ENCODE peak calls at places on chromosome 14, in seven cellular contexts. C, H, Z, X, P, E and O are unnamed samples.

GRCh38 chr14:93061380-93062012 is 54.2 kb downstream of the ITPK1 start:
- DNase-seq in P (no peak), X (no peak), Z (no peak), H (no peak), C (no peak), E (no peak), O (no peak)

GRCh38 chr14:83483063-83483462 is 1949.4 kb upstream of the SEL1L start:
- DNase-seq in X (no peak), H (no peak), E (peak), Z (no peak), C (no peak), P (no peak), O (no peak)

GRCh38 chr14:72638021-72638420 is 255.9 kb downstream of the DPF3 start:
- DNase-seq in C (no peak), E (peak), P (peak), Z (no peak), H (no peak), X (no peak), O (no peak)

GRCh38 chr14:92500491-92500941 is 13.1 kb upstream of the RIN3 start:
- DNase-seq in C (no peak), E (no peak), H (peak), Z (peak), X (no peak), P (no peak), O (no peak)

GRCh38 chr14:25833341-25834121 is 764.3 kb downstream of the NOVA1 start:
- DNase-seq in Z (peak), X (no peak), E (no peak), H (peak), C (peak), P (no peak), O (no peak)

GRCh38 chr14:34363733-34364134 is 98.3 kb downstream of the SPTSSA start:
- DNase-seq in C (no peak), E (no peak), X (no peak), P (peak), H (no peak), Z (no peak), O (no peak)

GRCh38 chr14:25007832-25008231 is 42.1 kb downstream of the STXBP6 start:
- DNase-seq in H (peak), C (peak), Z (no peak), X (no peak), P (peak), E (no peak), O (no peak)

GRCh38 chr14:55077155-55077554 is 25.7 kb downstream of the MAPK1IP1L start:
- DNase-seq in X (no peak), H (peak), C (no peak), Z (no peak), E (no peak), P (no peak), O (no peak)

GRCh38 chr14:34874386-34875030 is 652 bp downstream of the BAZ1A start:
- DNase-seq in Z (peak), C (peak), H (peak), X (peak), P (peak), E (peak), O (peak)

GRCh38 chr14:61477845-61478438 is 156.6 kb downstream of the PRKCH start:
- DNase-seq in P (peak), C (peak), X (no peak), Z (no peak), H (peak), E (peak), O (no peak)

GRCh38 chr14:24673059-24673458 is 39.1 kb upstream of the GZMB start:
- DNase-seq in E (no peak), P (no peak), Z (no peak), C (no peak), H (no peak), X (no peak), O (peak)

GRCh38 chr14:68361231-68361630 is 431.6 kb downstream of the ZFP36L1 start:
- DNase-seq in E (peak), X (no peak), C (no peak), P (no peak), H (no peak), Z (no peak), O (no peak)

GRCh38 chr14:33564774-33565630 is 385.9 kb downstream of the EGLN3 start:
- DNase-seq in X (no peak), H (no peak), C (no peak), E (peak), Z (no peak), P (no peak), O (no peak)

GRCh38 chr14:104389326-104390220 is 190.0 kb upstream of the C14orf180 start:
- DNase-seq in E (no peak), P (no peak), H (peak), X (peak), Z (no peak), C (no peak), O (no peak)

GRCh38 chr14:77123381-77124344 is 17.9 kb downstream of the ZDHHC22 start:
- DNase-seq in X (no peak), C (peak), H (peak), Z (no peak), P (peak), E (no peak), O (no peak)

GRCh38 chr14:75141062-75141461 is 14.2 kb upstream of the NEK9 start:
- DNase-seq in E (no peak), P (no peak), C (no peak), H (no peak), Z (no peak), X (no peak), O (no peak)
- H3K27ac ChIP-seq in E (no peak), P (no peak), C (no peak), H (no peak), Z (no peak), X (no peak), O (no peak)

GRCh38 chr14:21001218-21001617 is 2.1 kb downstream of the SLC39A2 start:
- DNase-seq in H (no peak), P (no peak), X (no peak), C (no peak), Z (no peak), E (no peak), O (no peak)

GRCh38 chr14:20996521-20996920 is 2.6 kb upstream of the SLC39A2 start:
- DNase-seq in H (no peak), X (no peak), C (no peak), Z (no peak), P (no peak), E (no peak), O (no peak)

GRCh38 chr14:20998139-20998538 is 954 bp upstream of the SLC39A2 start:
- DNase-seq in P (no peak), E (no peak), Z (no peak), H (no peak), C (no peak), X (no peak), O (no peak)

GRCh38 chr14:20997564-20997963 is 1.5 kb upstream of the SLC39A2 start:
- DNase-seq in P (no peak), X (no peak), Z (no peak), E (no peak), C (no peak), H (no peak), O (no peak)

GRCh38 chr14:20998674-20999366 is at the start of gene SLC39A2:
- DNase-seq in E (peak), P (peak), H (peak), C (no peak), X (no peak), Z (peak), O (no peak)
- H3K27ac ChIP-seq in E (no peak), P (no peak), H (peak), C (no peak), X (no peak), Z (no peak), O (no peak)

DNA sequence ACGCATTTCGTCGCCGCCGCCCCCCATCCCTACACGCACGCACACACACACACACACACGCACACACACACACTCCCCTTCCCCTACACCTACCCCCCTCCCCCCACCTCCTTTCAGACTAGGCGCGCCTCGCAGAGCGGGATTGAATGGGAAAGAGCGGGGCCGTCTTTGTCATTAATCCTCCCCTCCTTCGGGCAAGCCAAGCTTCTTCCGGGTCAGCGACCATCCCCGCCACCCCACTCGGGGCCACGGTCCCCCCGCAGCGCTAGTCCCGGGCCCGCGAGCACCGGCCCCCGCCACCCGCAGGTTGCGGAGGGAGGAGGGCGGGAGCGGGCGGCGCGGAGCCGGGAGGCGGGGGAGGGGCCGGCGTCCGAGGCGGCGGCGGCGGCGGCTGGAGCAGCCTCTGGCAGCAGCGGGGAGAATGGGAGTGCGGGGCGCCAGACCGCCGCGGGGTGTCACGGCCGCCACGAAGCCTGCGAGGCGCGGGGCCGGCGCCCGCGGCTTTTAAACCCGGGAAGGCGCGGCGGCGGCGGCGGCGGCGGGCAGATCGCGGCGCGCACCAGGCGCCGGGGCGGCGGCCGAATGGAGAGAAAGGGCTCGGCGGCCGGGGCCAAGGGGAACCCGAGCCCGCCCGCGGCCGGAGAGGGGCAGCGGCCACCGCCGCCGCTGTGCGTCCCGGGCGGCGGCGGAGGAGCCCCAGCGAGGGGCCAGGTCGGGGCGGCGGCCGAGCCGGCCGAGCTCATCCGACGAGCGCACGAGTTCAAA is at the start of gene TTC9:
- DNase-seq in H (no peak), Z (peak), X (no peak), C (peak), P (no peak), E (no peak), O (no peak)
- H3K27ac ChIP-seq in H (peak), Z (no peak), X (peak), C (no peak), P (no peak), E (no peak), O (no peak)

GRCh38 chr14:53534841-53535240 is 381.7 kb upstream of the DDHD1 start:
- DNase-seq in P (no peak), E (peak), H (no peak), C (no peak), Z (no peak), X (no peak), O (no peak)

GRCh38 chr14:53531730-53532129 is 378.6 kb upstream of the DDHD1 start:
- DNase-seq in H (no peak), E (no peak), P (no peak), C (no peak), X (no peak), Z (no peak), O (no peak)

GRCh38 chr14:53531151-53531550 is 378.0 kb upstream of the DDHD1 start:
- DNase-seq in E (no peak), X (no peak), Z (no peak), C (no peak), H (no peak), P (no peak), O (no peak)

GRCh38 chr14:53532871-53533270 is 379.7 kb upstream of the DDHD1 start:
- DNase-seq in H (no peak), C (no peak), E (no peak), X (no peak), Z (no peak), P (no peak), O (no peak)

GRCh38 chr14:53533384-53533975 is 380.4 kb upstream of the DDHD1 start:
- DNase-seq in E (no peak), C (no peak), H (no peak), Z (no peak), P (no peak), X (no peak), O (no peak)
- H3K27ac ChIP-seq in E (no peak), C (no peak), H (no peak), Z (no peak), P (no peak), X (no peak), O (no peak)

DNA sequence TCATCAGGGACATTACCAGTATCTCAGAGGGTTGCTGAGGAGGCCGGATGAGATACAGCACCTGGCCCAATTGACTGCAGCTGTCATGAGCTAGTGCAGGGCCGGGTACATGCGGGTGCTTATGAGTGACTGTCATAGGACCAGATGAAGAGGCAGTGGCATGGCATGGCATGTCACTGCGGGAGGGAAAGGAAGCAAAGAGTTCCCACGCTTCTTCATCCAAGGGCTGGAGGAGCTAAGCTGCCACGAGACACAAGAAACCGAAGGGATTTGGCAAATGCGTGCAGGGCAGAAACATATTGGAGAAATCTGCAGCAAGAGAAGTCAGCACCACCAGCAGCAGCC is 10.7 kb upstream of the GPX2 start:
- DNase-seq in P (no peak), E (no peak), H (no peak), X (no peak), C (no peak), Z (no peak), O (no peak)
- H3K27ac ChIP-seq in P (no peak), E (no peak), H (no peak), X (no peak), C (peak), Z (no peak), O (no peak)

GRCh38 chr14:101150010-101150409 is 246.5 kb upstream of the RTL1 start:
- DNase-seq in C (no peak), E (no peak), Z (no peak), H (no peak), X (no peak), P (no peak), O (no peak)

GRCh38 chr14:101151226-101151929 is 247.9 kb upstream of the RTL1 start:
- DNase-seq in P (no peak), H (no peak), E (no peak), C (no peak), X (no peak), Z (peak), O (no peak)

GRCh38 chr14:101151930-101152310 is 248.4 kb upstream of the RTL1 start:
- DNase-seq in Z (no peak), H (no peak), P (no peak), X (no peak), C (no peak), E (no peak), O (no peak)

GRCh38 chr14:101152855-101153254 is 249.3 kb upstream of the RTL1 start:
- DNase-seq in C (no peak), E (no peak), X (no peak), H (no peak), Z (no peak), P (no peak), O (no peak)

DNA sequence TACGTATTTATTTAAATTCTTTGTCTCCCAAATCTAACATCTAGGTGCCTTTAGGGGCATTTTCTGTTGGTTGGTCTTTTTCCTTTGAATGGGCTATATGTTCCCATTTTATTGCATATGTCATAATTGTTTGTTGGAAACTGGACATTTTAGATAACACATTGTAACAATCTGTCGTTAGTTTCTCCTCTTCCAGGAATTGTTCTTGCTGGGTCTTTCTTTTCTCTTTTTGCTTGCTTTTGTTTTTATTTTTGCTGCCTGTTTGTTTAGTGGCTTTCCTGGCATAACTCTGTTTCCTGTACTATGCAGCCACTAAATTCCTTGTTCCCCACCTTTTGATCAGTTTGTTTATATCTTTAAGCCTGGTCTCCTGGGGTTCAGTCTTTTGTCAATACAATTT is 244.3 kb upstream of the RTL1 start:
- DNase-seq in C (no peak), Z (no peak), X (no peak), H (no peak), E (no peak), P (no peak), O (no peak)
- H3K27ac ChIP-seq in C (no peak), Z (no peak), X (no peak), H (no peak), E (no peak), P (no peak), O (no peak)

DNA sequence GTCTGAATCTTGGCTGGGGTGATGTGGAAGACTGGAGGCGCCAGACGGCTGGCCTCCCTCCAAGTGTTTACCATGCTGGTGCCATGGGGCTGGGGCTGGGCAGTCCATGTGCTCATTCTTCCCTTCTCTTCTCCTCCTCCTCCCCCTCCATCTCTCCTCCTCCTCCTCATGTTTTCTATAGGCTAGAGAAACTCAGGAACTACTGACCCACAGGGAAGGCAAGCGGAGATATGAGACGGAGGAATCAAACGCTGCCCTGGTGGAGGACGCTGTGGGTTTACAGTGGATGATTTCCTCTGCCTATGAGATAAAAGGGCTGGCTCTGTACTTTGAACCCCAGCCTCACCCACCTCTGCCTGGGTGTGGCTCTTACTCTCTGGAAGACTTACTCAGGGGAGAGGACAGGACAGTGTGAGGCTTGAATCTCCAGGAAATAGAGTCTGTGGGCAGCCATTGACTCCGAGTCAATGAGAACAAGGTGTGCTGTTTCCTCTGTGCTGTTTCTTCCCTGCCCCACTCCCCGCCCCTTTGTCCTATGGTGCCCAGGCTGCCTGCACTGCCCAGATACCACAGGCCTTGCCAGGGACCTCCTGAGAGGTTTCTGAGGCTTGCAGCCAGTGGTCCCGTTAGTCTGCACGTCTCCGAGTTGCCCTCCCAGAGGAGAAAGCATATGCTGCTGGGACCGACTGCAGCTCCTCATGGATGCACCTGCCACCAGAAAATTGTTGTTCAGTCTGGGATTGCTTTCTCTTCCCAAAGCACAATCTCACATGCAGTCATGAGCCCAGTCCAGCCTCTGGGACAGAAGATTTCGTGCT is 132.6 kb upstream of the ARHGAP5 start:
- DNase-seq in Z (no peak), P (no peak), E (no peak), H (no peak), X (no peak), C (no peak), O (no peak)
- H3K27ac ChIP-seq in Z (no peak), P (no peak), E (no peak), H (no peak), X (peak), C (no peak), O (no peak)

DNA sequence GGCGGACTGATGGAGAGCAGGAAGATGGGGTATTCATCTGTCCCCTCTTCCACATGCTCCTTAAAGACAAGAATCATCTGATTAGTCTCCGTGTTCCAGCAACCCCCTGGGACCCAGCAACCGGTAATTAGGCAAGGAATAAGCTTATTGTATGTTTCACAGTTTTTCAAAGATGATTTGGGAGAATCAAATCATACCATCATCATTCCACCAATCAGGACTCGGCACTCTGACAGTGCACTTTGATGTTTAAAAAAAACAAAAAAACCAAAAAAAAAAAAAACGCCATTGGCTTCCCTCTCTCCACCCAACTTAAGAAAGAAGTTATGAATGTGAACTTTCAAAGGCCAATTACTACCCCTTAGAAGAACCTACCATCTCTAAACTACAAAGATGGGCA is 1.3 kb upstream of the DYNC1H1 start:
- DNase-seq in P (no peak), Z (no peak), H (no peak), X (no peak), C (no peak), E (no peak), O (no peak)
- H3K27ac ChIP-seq in P (peak), Z (no peak), H (no peak), X (no peak), C (peak), E (no peak), O (no peak)

GRCh38 chr14:32078794-32079663 is 1.9 kb downstream of the ARHGAP5 start:
- DNase-seq in H (no peak), Z (peak), C (no peak), P (no peak), E (peak), X (no peak), O (no peak)
- H3K27ac ChIP-seq in H (peak), Z (no peak), C (no peak), P (peak), E (no peak), X (no peak), O (no peak)